ENCODE peak calls at places on chromosomes 3 and 15, in seven cellular contexts. K, X, G, M, Z, R and N are unnamed samples.

GRCh38 chr3:11703185-11703584 is 59.5 kb upstream of the VGLL4 start:
- DNase-seq in K (no peak), X (no peak), M (no peak), G (no peak), R (no peak), Z (no peak), N (no peak)

GRCh38 chr3:111913163-111913763 is 54.2 kb downstream of the PHLDB2 start:
- DNase-seq in M (no peak), G (no peak), K (no peak), X (no peak), R (no peak), Z (no peak), N (no peak)

GRCh38 chr3:73508330-73508954 is 116.3 kb downstream of the PDZRN3 start:
- DNase-seq in X (no peak), M (peak; percentile 33), G (peak; percentile 56), R (peak; percentile 43), Z (peak; percentile 42), K (peak; percentile 12), N (peak; percentile 68)

GRCh38 chr3:33786565-33787327 is 11.7 kb upstream of the PDCD6IP start:
- DNase-seq in R (no peak), X (no peak), M (no peak), Z (no peak), G (no peak), K (no peak), N (no peak)

GRCh38 chr3:136606990-136607389 is 145.2 kb downstream of the STAG1 start:
- DNase-seq in Z (no peak), R (no peak), M (no peak), K (no peak), X (no peak), G (no peak), N (no peak)

GRCh38 chr3:128500556-128500955 is 7.6 kb upstream of the GATA2 start:
- DNase-seq in Z (no peak), M (no peak), K (no peak), G (no peak), X (no peak), R (no peak), N (no peak)

GRCh38 chr15:53829471-53829870 is 70.0 kb upstream of the WDR72 start:
- DNase-seq in R (no peak), K (no peak), M (no peak), G (no peak), Z (no peak), X (no peak), N (no peak)

GRCh38 chr15:80801891-80802680 is 22.9 kb downstream of the CEMIP start:
- DNase-seq in K (no peak), M (no peak), R (peak; percentile 25), Z (peak; percentile 73), G (peak; percentile 36), X (no peak), N (no peak)